ENCODE peak calls at places on chromosome 5, in seven cellular contexts. One of them, this sample, is unnamed.

GRCh38 chr5:32753765-32754164 is 42.6 kb downstream of the NPR3 start:
- DNase-seq in left cardiac atrium: no peak
- DNase-seq in lung microvascular endothelial cell: no peak
- DNase-seq in effector memory CD4-positive, alpha-beta T cell: no peak
- DNase-seq in midbrain: no peak
- DNase-seq in activated T-cell treated with anti-CD3 and anti-CD28 coated beads, Interleukin-2, amount 50 U/mL, for 72 hours: no peak
- DNase-seq in stimulated activated CD4-positive, alpha-beta T cell treated with anti-CD3 and anti-CD28 coated beads, TNF-alpha, amount 100 ng/mL, for 1 hour: no peak
- DNase-seq in this sample: no peak

GRCh38 chr5:175873090-175873454 is 1.7 kb downstream of the CPLX2 start:
- DNase-seq in lung microvascular endothelial cell: peak
- DNase-seq in stimulated activated CD4-positive, alpha-beta T cell treated with anti-CD3 and anti-CD28 coated beads, TNF-alpha, amount 100 ng/mL, for 1 hour: no peak
- DNase-seq in midbrain: no peak
- DNase-seq in left cardiac atrium: no peak
- DNase-seq in effector memory CD4-positive, alpha-beta T cell: no peak
- DNase-seq in activated T-cell treated with anti-CD3 and anti-CD28 coated beads, Interleukin-2, amount 50 U/mL, for 72 hours: peak
- DNase-seq in this sample: no peak

GRCh38 chr5:147037517-147038205 is 159.1 kb upstream of the PPP2R2B start:
- DNase-seq in stimulated activated CD4-positive, alpha-beta T cell treated with anti-CD3 and anti-CD28 coated beads, TNF-alpha, amount 100 ng/mL, for 1 hour: no peak
- DNase-seq in midbrain: no peak
- DNase-seq in left cardiac atrium: no peak
- DNase-seq in effector memory CD4-positive, alpha-beta T cell: no peak
- DNase-seq in activated T-cell treated with anti-CD3 and anti-CD28 coated beads, Interleukin-2, amount 50 U/mL, for 72 hours: no peak
- DNase-seq in lung microvascular endothelial cell: peak
- DNase-seq in this sample: no peak

GRCh38 chr5:53783624-53784228 is 223.3 kb downstream of the NDUFS4 start:
- DNase-seq in lung microvascular endothelial cell: no peak
- DNase-seq in left cardiac atrium: no peak
- DNase-seq in midbrain: no peak
- DNase-seq in stimulated activated CD4-positive, alpha-beta T cell treated with anti-CD3 and anti-CD28 coated beads, TNF-alpha, amount 100 ng/mL, for 1 hour: no peak
- DNase-seq in activated T-cell treated with anti-CD3 and anti-CD28 coated beads, Interleukin-2, amount 50 U/mL, for 72 hours: no peak
- DNase-seq in effector memory CD4-positive, alpha-beta T cell: no peak
- DNase-seq in this sample: no peak

GRCh38 chr5:159504106-159504856 is 174.0 kb upstream of the IL12B start:
- DNase-seq in midbrain: no peak
- DNase-seq in stimulated activated CD4-positive, alpha-beta T cell treated with anti-CD3 and anti-CD28 coated beads, TNF-alpha, amount 100 ng/mL, for 1 hour: no peak
- DNase-seq in left cardiac atrium: no peak
- DNase-seq in activated T-cell treated with anti-CD3 and anti-CD28 coated beads, Interleukin-2, amount 50 U/mL, for 72 hours: no peak
- DNase-seq in lung microvascular endothelial cell: no peak
- DNase-seq in effector memory CD4-positive, alpha-beta T cell: no peak
- DNase-seq in this sample: no peak

GRCh38 chr5:140840978-140841962 is at the start of gene PCDHA8:
- DNase-seq in midbrain: peak
- DNase-seq in activated T-cell treated with anti-CD3 and anti-CD28 coated beads, Interleukin-2, amount 50 U/mL, for 72 hours: no peak
- DNase-seq in effector memory CD4-positive, alpha-beta T cell: no peak
- DNase-seq in stimulated activated CD4-positive, alpha-beta T cell treated with anti-CD3 and anti-CD28 coated beads, TNF-alpha, amount 100 ng/mL, for 1 hour: no peak
- DNase-seq in lung microvascular endothelial cell: peak
- DNase-seq in left cardiac atrium: no peak
- DNase-seq in this sample: no peak

GRCh38 chr5:16679198-16679597 is 62.4 kb upstream of the RETREG1 start:
- DNase-seq in effector memory CD4-positive, alpha-beta T cell: no peak
- DNase-seq in stimulated activated CD4-positive, alpha-beta T cell treated with anti-CD3 and anti-CD28 coated beads, TNF-alpha, amount 100 ng/mL, for 1 hour: no peak
- DNase-seq in lung microvascular endothelial cell: no peak
- DNase-seq in left cardiac atrium: no peak
- DNase-seq in midbrain: no peak
- DNase-seq in activated T-cell treated with anti-CD3 and anti-CD28 coated beads, Interleukin-2, amount 50 U/mL, for 72 hours: no peak
- DNase-seq in this sample: no peak

GRCh38 chr5:33400675-33401074 is 40.1 kb upstream of the TARS1 start:
- DNase-seq in left cardiac atrium: no peak
- DNase-seq in stimulated activated CD4-positive, alpha-beta T cell treated with anti-CD3 and anti-CD28 coated beads, TNF-alpha, amount 100 ng/mL, for 1 hour: no peak
- DNase-seq in midbrain: no peak
- DNase-seq in effector memory CD4-positive, alpha-beta T cell: no peak
- DNase-seq in activated T-cell treated with anti-CD3 and anti-CD28 coated beads, Interleukin-2, amount 50 U/mL, for 72 hours: no peak
- DNase-seq in lung microvascular endothelial cell: peak
- DNase-seq in this sample: no peak

GRCh38 chr5:104498281-104498680 is 935.7 kb upstream of the NUDT12 start:
- DNase-seq in left cardiac atrium: no peak
- DNase-seq in effector memory CD4-positive, alpha-beta T cell: no peak
- DNase-seq in midbrain: no peak
- DNase-seq in activated T-cell treated with anti-CD3 and anti-CD28 coated beads, Interleukin-2, amount 50 U/mL, for 72 hours: no peak
- DNase-seq in stimulated activated CD4-positive, alpha-beta T cell treated with anti-CD3 and anti-CD28 coated beads, TNF-alpha, amount 100 ng/mL, for 1 hour: no peak
- DNase-seq in lung microvascular endothelial cell: no peak
- DNase-seq in this sample: no peak

GRCh38 chr5:150514708-150515211 is 6.8 kb downstream of the NDST1 start:
- DNase-seq in lung microvascular endothelial cell: no peak
- DNase-seq in stimulated activated CD4-positive, alpha-beta T cell treated with anti-CD3 and anti-CD28 coated beads, TNF-alpha, amount 100 ng/mL, for 1 hour: no peak
- DNase-seq in effector memory CD4-positive, alpha-beta T cell: no peak
- DNase-seq in left cardiac atrium: no peak
- DNase-seq in activated T-cell treated with anti-CD3 and anti-CD28 coated beads, Interleukin-2, amount 50 U/mL, for 72 hours: no peak
- DNase-seq in midbrain: no peak
- DNase-seq in this sample: peak

GRCh38 chr5:173839117-173839713 is 48.9 kb upstream of the CPEB4 start:
- DNase-seq in left cardiac atrium: no peak
- DNase-seq in stimulated activated CD4-positive, alpha-beta T cell treated with anti-CD3 and anti-CD28 coated beads, TNF-alpha, amount 100 ng/mL, for 1 hour: no peak
- DNase-seq in lung microvascular endothelial cell: no peak
- DNase-seq in effector memory CD4-positive, alpha-beta T cell: no peak
- DNase-seq in midbrain: no peak
- DNase-seq in activated T-cell treated with anti-CD3 and anti-CD28 coated beads, Interleukin-2, amount 50 U/mL, for 72 hours: no peak
- DNase-seq in this sample: no peak

GRCh38 chr5:120759586-120759985 is 295.5 kb downstream of the PRR16 start:
- DNase-seq in lung microvascular endothelial cell: no peak
- DNase-seq in activated T-cell treated with anti-CD3 and anti-CD28 coated beads, Interleukin-2, amount 50 U/mL, for 72 hours: no peak
- DNase-seq in midbrain: no peak
- DNase-seq in left cardiac atrium: no peak
- DNase-seq in stimulated activated CD4-positive, alpha-beta T cell treated with anti-CD3 and anti-CD28 coated beads, TNF-alpha, amount 100 ng/mL, for 1 hour: no peak
- DNase-seq in effector memory CD4-positive, alpha-beta T cell: no peak
- DNase-seq in this sample: no peak

GRCh38 chr5:135890867-135891266 is 4.8 kb downstream of the IL9 start:
- DNase-seq in midbrain: no peak
- DNase-seq in stimulated activated CD4-positive, alpha-beta T cell treated with anti-CD3 and anti-CD28 coated beads, TNF-alpha, amount 100 ng/mL, for 1 hour: no peak
- DNase-seq in left cardiac atrium: no peak
- DNase-seq in lung microvascular endothelial cell: no peak
- DNase-seq in activated T-cell treated with anti-CD3 and anti-CD28 coated beads, Interleukin-2, amount 50 U/mL, for 72 hours: peak
- DNase-seq in effector memory CD4-positive, alpha-beta T cell: no peak
- DNase-seq in this sample: no peak

GRCh38 chr5:170363671-170364070 is 25.5 kb downstream of the KCNMB1 start:
- DNase-seq in activated T-cell treated with anti-CD3 and anti-CD28 coated beads, Interleukin-2, amount 50 U/mL, for 72 hours: no peak
- DNase-seq in left cardiac atrium: no peak
- DNase-seq in effector memory CD4-positive, alpha-beta T cell: no peak
- DNase-seq in stimulated activated CD4-positive, alpha-beta T cell treated with anti-CD3 and anti-CD28 coated beads, TNF-alpha, amount 100 ng/mL, for 1 hour: no peak
- DNase-seq in midbrain: no peak
- DNase-seq in lung microvascular endothelial cell: no peak
- DNase-seq in this sample: no peak

GRCh38 chr5:43772601-43773031 is 169.6 kb downstream of the NNT start:
- DNase-seq in effector memory CD4-positive, alpha-beta T cell: no peak
- DNase-seq in activated T-cell treated with anti-CD3 and anti-CD28 coated beads, Interleukin-2, amount 50 U/mL, for 72 hours: peak
- DNase-seq in midbrain: no peak
- DNase-seq in lung microvascular endothelial cell: peak
- DNase-seq in stimulated activated CD4-positive, alpha-beta T cell treated with anti-CD3 and anti-CD28 coated beads, TNF-alpha, amount 100 ng/mL, for 1 hour: no peak
- DNase-seq in left cardiac atrium: no peak
- DNase-seq in this sample: no peak

GRCh38 chr5:1151316-1151715 is 39.5 kb upstream of the SLC12A7 start:
- DNase-seq in lung microvascular endothelial cell: no peak
- DNase-seq in left cardiac atrium: no peak
- DNase-seq in midbrain: no peak
- DNase-seq in effector memory CD4-positive, alpha-beta T cell: no peak
- DNase-seq in stimulated activated CD4-positive, alpha-beta T cell treated with anti-CD3 and anti-CD28 coated beads, TNF-alpha, amount 100 ng/mL, for 1 hour: no peak
- DNase-seq in activated T-cell treated with anti-CD3 and anti-CD28 coated beads, Interleukin-2, amount 50 U/mL, for 72 hours: no peak
- DNase-seq in this sample: no peak

GRCh38 chr5:155101697-155102096 is 88.1 kb downstream of the KIF4B start:
- DNase-seq in stimulated activated CD4-positive, alpha-beta T cell treated with anti-CD3 and anti-CD28 coated beads, TNF-alpha, amount 100 ng/mL, for 1 hour: no peak
- DNase-seq in lung microvascular endothelial cell: no peak
- DNase-seq in left cardiac atrium: no peak
- DNase-seq in effector memory CD4-positive, alpha-beta T cell: no peak
- DNase-seq in activated T-cell treated with anti-CD3 and anti-CD28 coated beads, Interleukin-2, amount 50 U/mL, for 72 hours: no peak
- DNase-seq in midbrain: no peak
- DNase-seq in this sample: no peak

GRCh38 chr5:132114150-132115121 is 40.8 kb downstream of the CSF2 start:
- DNase-seq in midbrain: no peak
- DNase-seq in activated T-cell treated with anti-CD3 and anti-CD28 coated beads, Interleukin-2, amount 50 U/mL, for 72 hours: no peak
- DNase-seq in effector memory CD4-positive, alpha-beta T cell: no peak
- DNase-seq in lung microvascular endothelial cell: no peak
- DNase-seq in stimulated activated CD4-positive, alpha-beta T cell treated with anti-CD3 and anti-CD28 coated beads, TNF-alpha, amount 100 ng/mL, for 1 hour: no peak
- DNase-seq in left cardiac atrium: no peak
- DNase-seq in this sample: no peak